ENCODE peak calls at places on chromosome 10, in ten cellular contexts. One of them, this sample, is unnamed.

GRCh38 chr10:14648042-14648765 is 126.5 kb downstream of the FAM107B start:
- DNase-seq in transverse colon: peak
- DNase-seq in dorsolateral prefrontal cortex: peak
- DNase-seq in right lobe of liver: no peak
- DNase-seq in iPS DF 6.9: no peak
- DNase-seq in thyroid gland: peak
- DNase-seq in fibroblast of lung: peak
- DNase-seq in H9: peak
- DNase-seq in substantia nigra: peak
- DNase-seq in effector memory CD4-positive, alpha-beta T cell: peak
- DNase-seq in this sample: no peak

GRCh38 chr10:129901389-129902045 is 62.6 kb downstream of the EBF3 start:
- DNase-seq in transverse colon: no peak
- DNase-seq in dorsolateral prefrontal cortex: no peak
- DNase-seq in right lobe of liver: no peak
- DNase-seq in iPS DF 6.9: no peak
- DNase-seq in thyroid gland: no peak
- DNase-seq in fibroblast of lung: no peak
- DNase-seq in H9: peak
- DNase-seq in substantia nigra: no peak
- DNase-seq in effector memory CD4-positive, alpha-beta T cell: no peak
- DNase-seq in this sample: no peak

GRCh38 chr10:89115876-89116627 is 91.1 kb downstream of the CH25H start:
- DNase-seq in transverse colon: no peak
- DNase-seq in dorsolateral prefrontal cortex: no peak
- DNase-seq in right lobe of liver: no peak
- DNase-seq in iPS DF 6.9: no peak
- DNase-seq in thyroid gland: no peak
- DNase-seq in fibroblast of lung: peak
- DNase-seq in H9: no peak
- DNase-seq in substantia nigra: no peak
- DNase-seq in effector memory CD4-positive, alpha-beta T cell: no peak
- DNase-seq in this sample: peak

GRCh38 chr10:77287647-77288120 is 349.9 kb downstream of the KCNMA1 start:
- DNase-seq in transverse colon: no peak
- DNase-seq in dorsolateral prefrontal cortex: no peak
- DNase-seq in right lobe of liver: peak
- DNase-seq in iPS DF 6.9: no peak
- DNase-seq in thyroid gland: no peak
- DNase-seq in fibroblast of lung: no peak
- DNase-seq in H9: no peak
- DNase-seq in substantia nigra: no peak
- DNase-seq in effector memory CD4-positive, alpha-beta T cell: no peak
- DNase-seq in this sample: no peak

GRCh38 chr10:133100706-133101463 is 13.2 kb downstream of the ADGRA1 start:
- DNase-seq in transverse colon: no peak
- DNase-seq in dorsolateral prefrontal cortex: peak
- DNase-seq in right lobe of liver: no peak
- DNase-seq in iPS DF 6.9: peak
- DNase-seq in thyroid gland: peak
- DNase-seq in fibroblast of lung: no peak
- DNase-seq in H9: peak
- DNase-seq in substantia nigra: no peak
- DNase-seq in effector memory CD4-positive, alpha-beta T cell: no peak
- DNase-seq in this sample: no peak

GRCh38 chr10:3225589-3225988 is 53.0 kb upstream of the PITRM1 start:
- DNase-seq in transverse colon: no peak
- DNase-seq in dorsolateral prefrontal cortex: no peak
- DNase-seq in right lobe of liver: no peak
- DNase-seq in iPS DF 6.9: no peak
- DNase-seq in thyroid gland: no peak
- DNase-seq in fibroblast of lung: peak
- DNase-seq in H9: no peak
- DNase-seq in substantia nigra: no peak
- DNase-seq in effector memory CD4-positive, alpha-beta T cell: no peak
- DNase-seq in this sample: no peak

GRCh38 chr10:63522129-63522687 is 1.0 kb downstream of the REEP3 start:
- DNase-seq in transverse colon: no peak
- DNase-seq in dorsolateral prefrontal cortex: no peak
- DNase-seq in right lobe of liver: no peak
- DNase-seq in iPS DF 6.9: no peak
- DNase-seq in thyroid gland: no peak
- DNase-seq in fibroblast of lung: peak
- DNase-seq in H9: no peak
- DNase-seq in substantia nigra: no peak
- DNase-seq in effector memory CD4-positive, alpha-beta T cell: no peak
- DNase-seq in this sample: no peak

GRCh38 chr10:113788604-113789083 is 37.2 kb downstream of the PLEKHS1 start:
- DNase-seq in transverse colon: no peak
- DNase-seq in dorsolateral prefrontal cortex: no peak
- DNase-seq in right lobe of liver: no peak
- DNase-seq in iPS DF 6.9: no peak
- DNase-seq in thyroid gland: no peak
- DNase-seq in fibroblast of lung: peak
- DNase-seq in H9: no peak
- DNase-seq in substantia nigra: no peak
- DNase-seq in effector memory CD4-positive, alpha-beta T cell: no peak
- DNase-seq in this sample: peak

GRCh38 chr10:124005991-124006392 is 87.4 kb downstream of the CHST15 start:
- DNase-seq in transverse colon: peak
- DNase-seq in dorsolateral prefrontal cortex: no peak
- DNase-seq in right lobe of liver: no peak
- DNase-seq in iPS DF 6.9: no peak
- DNase-seq in thyroid gland: no peak
- DNase-seq in fibroblast of lung: no peak
- DNase-seq in H9: no peak
- DNase-seq in substantia nigra: no peak
- DNase-seq in effector memory CD4-positive, alpha-beta T cell: no peak
- DNase-seq in this sample: no peak

GRCh38 chr10:58622286-58622685 is 109.6 kb downstream of the BICC1 start:
- DNase-seq in transverse colon: no peak
- DNase-seq in dorsolateral prefrontal cortex: no peak
- DNase-seq in right lobe of liver: no peak
- DNase-seq in iPS DF 6.9: no peak
- DNase-seq in thyroid gland: no peak
- DNase-seq in fibroblast of lung: peak
- DNase-seq in H9: no peak
- DNase-seq in substantia nigra: no peak
- DNase-seq in effector memory CD4-positive, alpha-beta T cell: no peak
- DNase-seq in this sample: no peak

GRCh38 chr10:3292601-3293000 is 120.0 kb upstream of the PITRM1 start:
- DNase-seq in transverse colon: peak
- DNase-seq in dorsolateral prefrontal cortex: no peak
- DNase-seq in right lobe of liver: no peak
- DNase-seq in iPS DF 6.9: no peak
- DNase-seq in thyroid gland: no peak
- DNase-seq in fibroblast of lung: peak
- DNase-seq in H9: no peak
- DNase-seq in substantia nigra: no peak
- DNase-seq in effector memory CD4-positive, alpha-beta T cell: no peak
- DNase-seq in this sample: no peak

GRCh38 chr10:123995461-123996131 is 97.8 kb downstream of the CHST15 start:
- DNase-seq in transverse colon: peak
- DNase-seq in dorsolateral prefrontal cortex: no peak
- DNase-seq in right lobe of liver: peak
- DNase-seq in iPS DF 6.9: no peak
- DNase-seq in thyroid gland: peak
- DNase-seq in fibroblast of lung: peak
- DNase-seq in H9: peak
- DNase-seq in substantia nigra: no peak
- DNase-seq in effector memory CD4-positive, alpha-beta T cell: no peak
- DNase-seq in this sample: peak

GRCh38 chr10:23965123-23965522 is 243.8 kb upstream of the KIAA1217 start:
- DNase-seq in transverse colon: no peak
- DNase-seq in dorsolateral prefrontal cortex: peak
- DNase-seq in right lobe of liver: no peak
- DNase-seq in iPS DF 6.9: no peak
- DNase-seq in thyroid gland: no peak
- DNase-seq in fibroblast of lung: no peak
- DNase-seq in H9: no peak
- DNase-seq in substantia nigra: no peak
- DNase-seq in effector memory CD4-positive, alpha-beta T cell: no peak
- DNase-seq in this sample: no peak

GRCh38 chr10:50470798-50471582 is 152.8 kb downstream of the SGMS1 start:
- DNase-seq in transverse colon: no peak
- DNase-seq in dorsolateral prefrontal cortex: no peak
- DNase-seq in right lobe of liver: no peak
- DNase-seq in iPS DF 6.9: no peak
- DNase-seq in thyroid gland: peak
- DNase-seq in fibroblast of lung: no peak
- DNase-seq in H9: no peak
- DNase-seq in substantia nigra: no peak
- DNase-seq in effector memory CD4-positive, alpha-beta T cell: no peak
- DNase-seq in this sample: peak

GRCh38 chr10:125093199-125093841 is 67.0 kb downstream of the CTBP2 start:
- DNase-seq in transverse colon: peak
- DNase-seq in dorsolateral prefrontal cortex: peak
- DNase-seq in right lobe of liver: no peak
- DNase-seq in iPS DF 6.9: no peak
- DNase-seq in thyroid gland: peak
- DNase-seq in fibroblast of lung: peak
- DNase-seq in H9: no peak
- DNase-seq in substantia nigra: no peak
- DNase-seq in effector memory CD4-positive, alpha-beta T cell: no peak
- DNase-seq in this sample: no peak

GRCh38 chr10:101044117-101044516 is 13.1 kb downstream of the SFXN3 start:
- DNase-seq in transverse colon: no peak
- DNase-seq in dorsolateral prefrontal cortex: no peak
- DNase-seq in right lobe of liver: no peak
- DNase-seq in iPS DF 6.9: no peak
- DNase-seq in thyroid gland: no peak
- DNase-seq in fibroblast of lung: no peak
- DNase-seq in H9: no peak
- DNase-seq in substantia nigra: no peak
- DNase-seq in effector memory CD4-positive, alpha-beta T cell: no peak
- DNase-seq in this sample: no peak
- H3K27ac ChIP-seq in transverse colon: peak
- H3K27ac ChIP-seq in dorsolateral prefrontal cortex: no peak
- H3K27ac ChIP-seq in right lobe of liver: no peak
- H3K27ac ChIP-seq in iPS DF 6.9: no peak
- H3K27ac ChIP-seq in thyroid gland: no peak
- H3K27ac ChIP-seq in fibroblast of lung: no peak
- H3K27ac ChIP-seq in H9: no peak
- H3K27ac ChIP-seq in substantia nigra: no peak
- H3K27ac ChIP-seq in effector memory CD4-positive, alpha-beta T cell: no peak
- H3K27ac ChIP-seq in this sample: no peak

GRCh38 chr10:5349362-5349761 is 15.4 kb upstream of the UCN3 start:
- DNase-seq in transverse colon: no peak
- DNase-seq in dorsolateral prefrontal cortex: no peak
- DNase-seq in right lobe of liver: no peak
- DNase-seq in iPS DF 6.9: no peak
- DNase-seq in thyroid gland: no peak
- DNase-seq in fibroblast of lung: peak
- DNase-seq in H9: no peak
- DNase-seq in substantia nigra: no peak
- DNase-seq in effector memory CD4-positive, alpha-beta T cell: no peak
- DNase-seq in this sample: no peak

GRCh38 chr10:5355762-5356478 is 8.8 kb upstream of the UCN3 start:
- DNase-seq in transverse colon: no peak
- DNase-seq in dorsolateral prefrontal cortex: no peak
- DNase-seq in right lobe of liver: no peak
- DNase-seq in iPS DF 6.9: no peak
- DNase-seq in thyroid gland: no peak
- DNase-seq in fibroblast of lung: no peak
- DNase-seq in H9: no peak
- DNase-seq in substantia nigra: no peak
- DNase-seq in effector memory CD4-positive, alpha-beta T cell: no peak
- DNase-seq in this sample: no peak

GRCh38 chr10:5356479-5356763 is 8.3 kb upstream of the UCN3 start:
- DNase-seq in transverse colon: no peak
- DNase-seq in dorsolateral prefrontal cortex: no peak
- DNase-seq in right lobe of liver: no peak
- DNase-seq in iPS DF 6.9: no peak
- DNase-seq in thyroid gland: no peak
- DNase-seq in fibroblast of lung: no peak
- DNase-seq in H9: no peak
- DNase-seq in substantia nigra: no peak
- DNase-seq in effector memory CD4-positive, alpha-beta T cell: no peak
- DNase-seq in this sample: no peak

GRCh38 chr10:5354068-5354467 is 10.7 kb upstream of the UCN3 start:
- DNase-seq in transverse colon: no peak
- DNase-seq in dorsolateral prefrontal cortex: no peak
- DNase-seq in right lobe of liver: no peak
- DNase-seq in iPS DF 6.9: no peak
- DNase-seq in thyroid gland: no peak
- DNase-seq in fibroblast of lung: no peak
- DNase-seq in H9: no peak
- DNase-seq in substantia nigra: no peak
- DNase-seq in effector memory CD4-positive, alpha-beta T cell: no peak
- DNase-seq in this sample: no peak
- H3K27ac ChIP-seq in transverse colon: no peak
- H3K27ac ChIP-seq in dorsolateral prefrontal cortex: no peak
- H3K27ac ChIP-seq in right lobe of liver: no peak
- H3K27ac ChIP-seq in iPS DF 6.9: no peak
- H3K27ac ChIP-seq in thyroid gland: no peak
- H3K27ac ChIP-seq in fibroblast of lung: no peak
- H3K27ac ChIP-seq in H9: no peak
- H3K27ac ChIP-seq in substantia nigra: no peak
- H3K27ac ChIP-seq in effector memory CD4-positive, alpha-beta T cell: no peak
- H3K27ac ChIP-seq in this sample: no peak

GRCh38 chr10:20596911-20597310 is 300.2 kb downstream of the NEBL start:
- DNase-seq in transverse colon: no peak
- DNase-seq in dorsolateral prefrontal cortex: no peak
- DNase-seq in right lobe of liver: no peak
- DNase-seq in iPS DF 6.9: no peak
- DNase-seq in thyroid gland: no peak
- DNase-seq in fibroblast of lung: peak
- DNase-seq in H9: no peak
- DNase-seq in substantia nigra: no peak
- DNase-seq in effector memory CD4-positive, alpha-beta T cell: no peak
- DNase-seq in this sample: no peak

GRCh38 chr10:20593649-20594048 is 303.5 kb downstream of the NEBL start:
- DNase-seq in transverse colon: no peak
- DNase-seq in dorsolateral prefrontal cortex: no peak
- DNase-seq in right lobe of liver: no peak
- DNase-seq in iPS DF 6.9: no peak
- DNase-seq in thyroid gland: no peak
- DNase-seq in fibroblast of lung: no peak
- DNase-seq in H9: no peak
- DNase-seq in substantia nigra: no peak
- DNase-seq in effector memory CD4-positive, alpha-beta T cell: no peak
- DNase-seq in this sample: no peak

GRCh38 chr10:20596065-20596760 is 300.9 kb downstream of the NEBL start:
- DNase-seq in transverse colon: no peak
- DNase-seq in dorsolateral prefrontal cortex: no peak
- DNase-seq in right lobe of liver: no peak
- DNase-seq in iPS DF 6.9: no peak
- DNase-seq in thyroid gland: no peak
- DNase-seq in fibroblast of lung: peak
- DNase-seq in H9: no peak
- DNase-seq in substantia nigra: no peak
- DNase-seq in effector memory CD4-positive, alpha-beta T cell: no peak
- DNase-seq in this sample: no peak

GRCh38 chr10:20598590-20598989 is 298.5 kb downstream of the NEBL start:
- DNase-seq in transverse colon: no peak
- DNase-seq in dorsolateral prefrontal cortex: peak
- DNase-seq in right lobe of liver: no peak
- DNase-seq in iPS DF 6.9: no peak
- DNase-seq in thyroid gland: no peak
- DNase-seq in fibroblast of lung: peak
- DNase-seq in H9: peak
- DNase-seq in substantia nigra: no peak
- DNase-seq in effector memory CD4-positive, alpha-beta T cell: no peak
- DNase-seq in this sample: peak
- H3K27ac ChIP-seq in transverse colon: no peak
- H3K27ac ChIP-seq in dorsolateral prefrontal cortex: no peak
- H3K27ac ChIP-seq in right lobe of liver: no peak
- H3K27ac ChIP-seq in iPS DF 6.9: no peak
- H3K27ac ChIP-seq in thyroid gland: no peak
- H3K27ac ChIP-seq in fibroblast of lung: no peak
- H3K27ac ChIP-seq in H9: no peak
- H3K27ac ChIP-seq in substantia nigra: no peak
- H3K27ac ChIP-seq in effector memory CD4-positive, alpha-beta T cell: no peak
- H3K27ac ChIP-seq in this sample: no peak

GRCh38 chr10:116771101-116771705 is 28.8 kb upstream of the HSPA12A start:
- DNase-seq in transverse colon: peak
- DNase-seq in dorsolateral prefrontal cortex: no peak
- DNase-seq in right lobe of liver: peak
- DNase-seq in iPS DF 6.9: no peak
- DNase-seq in thyroid gland: peak
- DNase-seq in fibroblast of lung: peak
- DNase-seq in H9: no peak
- DNase-seq in substantia nigra: no peak
- DNase-seq in effector memory CD4-positive, alpha-beta T cell: no peak
- DNase-seq in this sample: no peak
- H3K27ac ChIP-seq in transverse colon: peak
- H3K27ac ChIP-seq in dorsolateral prefrontal cortex: no peak
- H3K27ac ChIP-seq in right lobe of liver: no peak
- H3K27ac ChIP-seq in iPS DF 6.9: no peak
- H3K27ac ChIP-seq in thyroid gland: no peak
- H3K27ac ChIP-seq in fibroblast of lung: peak
- H3K27ac ChIP-seq in H9: no peak
- H3K27ac ChIP-seq in substantia nigra: no peak
- H3K27ac ChIP-seq in effector memory CD4-positive, alpha-beta T cell: no peak
- H3K27ac ChIP-seq in this sample: peak

This sample was measured in epithelial cell of prostate.